ENCODE peak calls at places on chromosomes 5 and 9, in nine cellular contexts. One of them, this sample, is unnamed.

GRCh38 chr5:139650031-139650688 is 2.0 kb downstream of the CXXC5 start:
- DNase-seq in T-helper 2 cell: no peak
- DNase-seq in astrocyte: no peak
- DNase-seq in CD8-positive, alpha-beta T cell: no peak
- DNase-seq in naive B cell: no peak
- DNase-seq in HTR-8/SVneo: no peak
- DNase-seq in adipocyte: peak
- DNase-seq in cardiac muscle cell: peak
- DNase-seq in aorta: peak
- DNase-seq in this sample: no peak

GRCh38 chr9:131161585-131161984 is 36.2 kb downstream of the NUP214 start:
- DNase-seq in T-helper 2 cell: no peak
- DNase-seq in astrocyte: no peak
- DNase-seq in CD8-positive, alpha-beta T cell: no peak
- DNase-seq in naive B cell: no peak
- DNase-seq in HTR-8/SVneo: no peak
- DNase-seq in adipocyte: no peak
- DNase-seq in cardiac muscle cell: no peak
- DNase-seq in aorta: no peak
- DNase-seq in this sample: no peak

GRCh38 chr5:68187268-68188055 is 28.1 kb upstream of the PIK3R1 start:
- DNase-seq in T-helper 2 cell: no peak
- DNase-seq in astrocyte: peak
- DNase-seq in CD8-positive, alpha-beta T cell: no peak
- DNase-seq in naive B cell: no peak
- DNase-seq in HTR-8/SVneo: no peak
- DNase-seq in adipocyte: no peak
- DNase-seq in cardiac muscle cell: peak
- DNase-seq in aorta: peak
- DNase-seq in this sample: no peak

GRCh38 chr9:135303280-135303647 is 176.3 kb upstream of the PPP1R26 start:
- DNase-seq in T-helper 2 cell: no peak
- DNase-seq in astrocyte: no peak
- DNase-seq in CD8-positive, alpha-beta T cell: no peak
- DNase-seq in naive B cell: no peak
- DNase-seq in HTR-8/SVneo: no peak
- DNase-seq in adipocyte: no peak
- DNase-seq in cardiac muscle cell: no peak
- DNase-seq in aorta: no peak
- DNase-seq in this sample: no peak

GRCh38 chr9:71308454-71308853 is 187.0 kb upstream of the TRPM3 start:
- DNase-seq in T-helper 2 cell: no peak
- DNase-seq in astrocyte: no peak
- DNase-seq in CD8-positive, alpha-beta T cell: no peak
- DNase-seq in naive B cell: no peak
- DNase-seq in HTR-8/SVneo: no peak
- DNase-seq in adipocyte: no peak
- DNase-seq in cardiac muscle cell: no peak
- DNase-seq in aorta: no peak
- DNase-seq in this sample: no peak

GRCh38 chr9:128242828-128243485 is 32.9 kb downstream of the GOLGA2 start:
- DNase-seq in T-helper 2 cell: no peak
- DNase-seq in astrocyte: no peak
- DNase-seq in CD8-positive, alpha-beta T cell: no peak
- DNase-seq in naive B cell: no peak
- DNase-seq in HTR-8/SVneo: no peak
- DNase-seq in adipocyte: peak
- DNase-seq in cardiac muscle cell: no peak
- DNase-seq in aorta: no peak
- DNase-seq in this sample: no peak

GRCh38 chr9:93303258-93303771 is 119.4 kb downstream of the WNK2 start:
- DNase-seq in T-helper 2 cell: no peak
- DNase-seq in astrocyte: no peak
- DNase-seq in CD8-positive, alpha-beta T cell: no peak
- DNase-seq in naive B cell: no peak
- DNase-seq in HTR-8/SVneo: no peak
- DNase-seq in adipocyte: no peak
- DNase-seq in cardiac muscle cell: no peak
- DNase-seq in aorta: peak
- DNase-seq in this sample: no peak

GRCh38 chr5:16656561-16657191 is 39.9 kb upstream of the RETREG1 start:
- DNase-seq in T-helper 2 cell: no peak
- DNase-seq in astrocyte: no peak
- DNase-seq in CD8-positive, alpha-beta T cell: no peak
- DNase-seq in naive B cell: no peak
- DNase-seq in HTR-8/SVneo: no peak
- DNase-seq in adipocyte: peak
- DNase-seq in cardiac muscle cell: no peak
- DNase-seq in aorta: no peak
- DNase-seq in this sample: no peak

GRCh38 chr5:6468104-6468503 is 19.4 kb downstream of the UBE2QL1 start:
- DNase-seq in T-helper 2 cell: no peak
- DNase-seq in astrocyte: no peak
- DNase-seq in CD8-positive, alpha-beta T cell: no peak
- DNase-seq in naive B cell: no peak
- DNase-seq in HTR-8/SVneo: no peak
- DNase-seq in adipocyte: no peak
- DNase-seq in cardiac muscle cell: no peak
- DNase-seq in aorta: no peak
- DNase-seq in this sample: no peak

GRCh38 chr5:1477341-1477740 is 32.1 kb upstream of the SLC6A3 start:
- DNase-seq in T-helper 2 cell: no peak
- DNase-seq in astrocyte: no peak
- DNase-seq in CD8-positive, alpha-beta T cell: no peak
- DNase-seq in naive B cell: no peak
- DNase-seq in HTR-8/SVneo: no peak
- DNase-seq in adipocyte: no peak
- DNase-seq in cardiac muscle cell: no peak
- DNase-seq in aorta: peak
- DNase-seq in this sample: no peak

This sample was measured in CD4-positive, alpha-beta T cell.